ENCODE peak calls at places on chromosome 10, in five cellular contexts. A, W, P, J and I are unnamed samples.

GRCh38 chr10:79438021-79438698 is 7.3 kb downstream of the ZCCHC24 start:
- DNase-seq in A (no peak), W (no peak), P (no peak), J (no peak), I (no peak)

GRCh38 chr10:7593068-7593467 is 73.7 kb downstream of the ITIH5 start:
- DNase-seq in A (no peak), W (no peak), P (no peak), J (no peak), I (no peak)

GRCh38 chr10:62057872-62058271 is 156.4 kb downstream of the ARID5B start:
- DNase-seq in A (no peak), W (no peak), P (no peak), J (no peak), I (no peak)

GRCh38 chr10:16470747-16471146 is 33.9 kb downstream of the PTER start:
- DNase-seq in A (no peak), W (no peak), P (no peak), J (no peak), I (no peak)

GRCh38 chr10:74816824-74817498 is 9.4 kb upstream of the KAT6B start:
- DNase-seq in A (no peak), W (peak), P (peak), J (no peak), I (no peak)

GRCh38 chr10:101310528-101311439 is 43.2 kb upstream of the BTRC start:
- DNase-seq in A (peak), W (no peak), P (peak), J (no peak), I (no peak)

GRCh38 chr10:100889546-100889945 is 23.2 kb upstream of the SLF2 start:
- DNase-seq in A (no peak), W (no peak), P (no peak), J (no peak), I (no peak)

GRCh38 chr10:96500519-96500918 is 13.2 kb downstream of the TLL2 start:
- DNase-seq in A (no peak), W (no peak), P (no peak), J (no peak), I (no peak)

GRCh38 chr10:118590334-118590733 is 5.1 kb downstream of the PRLHR start:
- DNase-seq in A (peak), W (peak), P (peak), J (no peak), I (no peak)

GRCh38 chr10:48779546-48780152 is 95.0 kb downstream of the WDFY4 start:
- DNase-seq in A (no peak), W (no peak), P (no peak), J (no peak), I (no peak)

GRCh38 chr10:33334170-33334838 is at the start of gene NRP1:
- DNase-seq in A (peak), W (peak), P (peak), J (no peak), I (no peak)

GRCh38 chr10:14560274-14560673 is 214.4 kb downstream of the FAM107B start:
- DNase-seq in A (peak), W (peak), P (no peak), J (no peak), I (no peak)
- TF ChIP-seq CTCF in A (peak), W (no peak), P (no peak), J (no peak), I (no peak)

GRCh38 chr10:3523309-3524050 is 261.5 kb downstream of the KLF6 start:
- DNase-seq in A (no peak), W (no peak), P (no peak), J (no peak), I (no peak)
- TF ChIP-seq CTCF in A (no peak), W (no peak), P (no peak), J (no peak), I (no peak)

DNA sequence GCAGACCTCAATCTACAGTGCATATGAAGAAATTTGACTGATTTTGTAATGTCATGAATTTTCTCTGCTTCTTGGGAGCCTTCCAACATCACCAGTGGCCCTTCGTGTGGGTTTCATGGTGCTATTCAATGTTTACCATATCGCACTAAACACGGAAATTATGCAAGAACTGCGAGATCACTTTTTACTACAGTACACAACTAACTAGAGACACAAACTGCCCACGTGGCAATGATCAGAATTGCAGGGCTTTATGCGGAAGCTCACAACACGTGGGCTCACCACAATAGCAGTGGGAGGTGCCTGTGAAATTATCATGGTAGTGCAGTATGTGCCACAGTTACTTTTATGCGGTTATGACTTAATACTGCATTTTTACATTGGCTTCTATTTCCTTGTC is 449.7 kb upstream of the KLF6 start:
- DNase-seq in A (no peak), W (peak), P (no peak), J (no peak), I (no peak)
- TF ChIP-seq CTCF in A (no peak), W (no peak), P (no peak), J (no peak), I (no peak)

DNA sequence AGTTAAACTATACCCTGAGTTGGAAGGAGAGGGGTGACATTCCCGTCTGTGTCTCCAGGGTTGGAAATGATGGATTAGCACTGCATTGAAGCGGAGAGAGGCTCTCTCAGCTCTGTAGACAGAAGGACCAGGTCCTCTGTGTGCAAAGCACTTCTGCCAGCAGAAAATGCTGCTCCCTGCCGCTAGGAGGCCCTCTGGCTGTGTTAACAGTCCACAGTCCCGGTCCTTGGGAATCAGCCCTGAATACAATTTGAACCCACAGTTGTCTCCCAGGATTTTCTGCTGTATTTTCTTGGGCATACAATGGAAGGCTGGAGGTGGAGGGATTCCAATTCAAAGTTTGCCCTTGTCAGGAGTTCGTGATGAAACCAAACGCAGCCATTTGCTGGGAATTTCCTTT is 205.1 kb downstream of the GLRX3 start:
- DNase-seq in A (peak), W (no peak), P (peak), J (no peak), I (no peak)
- TF ChIP-seq CTCF in A (peak), W (no peak), P (no peak), J (no peak), I (peak)